ENCODE peak calls at places on chromosome 6, in four cellular contexts. N is NCI-H1105, G is foreskin fibroblast, B is amniotic stem cell. K is an unnamed sample.

GRCh38 chr6:31575335-31575901 is at the start of gene TNF:
- DNase-seq in B (no peak), N (no peak), G (no peak), K (peak)

GRCh38 chr6:148657053-148657452 is 89.8 kb upstream of the UST start:
- DNase-seq in N (no peak), B (no peak), G (peak), K (no peak)

GRCh38 chr6:33745558-33745957 is 1.1 kb downstream of the IP6K3 start:
- DNase-seq in N (no peak), B (no peak), G (no peak), K (no peak)

GRCh38 chr6:113636357-113636824 is 220.8 kb upstream of the MARCKS start:
- DNase-seq in N (no peak), G (peak), B (no peak), K (no peak)

GRCh38 chr6:125123051-125123450 is 30.5 kb upstream of the TPD52L1 start:
- DNase-seq in N (no peak), G (no peak), B (no peak), K (no peak)

GRCh38 chr6:34018961-34019606 is 126.8 kb downstream of the GRM4 start:
- DNase-seq in N (no peak), B (no peak), G (no peak), K (no peak)

GRCh38 chr6:41887355-41887754 is 7.8 kb downstream of the USP49 start:
- DNase-seq in B (no peak), N (no peak), G (no peak), K (no peak)

GRCh38 chr6:154751020-154751800 is 18.0 kb downstream of the SCAF8 start:
- DNase-seq in B (no peak), N (no peak), G (no peak), K (no peak)

GRCh38 chr6:157017861-157018260 is 240.7 kb downstream of the ARID1B start:
- DNase-seq in N (no peak), B (no peak), G (no peak), K (no peak)

GRCh38 chr6:155154158-155154830 is 109.5 kb upstream of the CLDN20 start:
- DNase-seq in G (peak), B (peak), N (peak), K (no peak)

GRCh38 chr6:105363100-105363754 is 39.7 kb downstream of the PREP start:
- DNase-seq in G (peak), B (peak), N (peak), K (no peak)

K was measured in stimulated activated CD4-positive, alpha-beta T cell treated with anti-CD3 and anti-CD28 coated beads, Interleukin-1b, Interleukin-23, amount 100 ng/mL, for 4 hours.